ENCODE peak calls at places on chromosomes 2 and 18, in seven cellular contexts. P is body of pancreas, Q is left ventricle myocardium inferior, U is IMR-90, M is heart right ventricle, R is Peyer's patch, S is upper lobe of right lung. B is an unnamed sample.

GRCh38 chr2:129619471-129619870 is 360.0 kb upstream of the RAB6C start:
- DNase-seq in M (no peak), P (peak), S (no peak), Q (no peak), R (no peak), U (no peak), B (no peak)

GRCh38 chr18:3529597-3529996 is 79.6 kb downstream of the TGIF1 start:
- DNase-seq in S (no peak), R (no peak), M (no peak), P (no peak), Q (no peak), U (no peak), B (no peak)

GRCh38 chr2:59885536-59885935 is 667.9 kb downstream of the BCL11A start:
- DNase-seq in P (peak), S (no peak), R (no peak), U (no peak), M (peak), Q (no peak), B (no peak)

GRCh38 chr2:44441200-44441599 is 79.5 kb downstream of the CAMKMT start:
- DNase-seq in Q (no peak), R (no peak), U (peak), M (no peak), S (no peak), P (no peak), B (no peak)

GRCh38 chr18:10842821-10843220 is 306.5 kb downstream of the PIEZO2 start:
- DNase-seq in R (no peak), U (no peak), P (no peak), Q (no peak), M (no peak), S (no peak), B (no peak)

GRCh38 chr2:126963390-126963789 is 64.7 kb downstream of the TEX51 start:
- DNase-seq in P (no peak), S (no peak), R (no peak), U (no peak), Q (no peak), M (no peak), B (no peak)

GRCh38 chr2:159902722-159903121 is 104.7 kb upstream of the CD302 start:
- DNase-seq in U (no peak), P (no peak), Q (no peak), R (no peak), S (no peak), M (no peak), B (no peak)

GRCh38 chr2:163046615-163047014 is 208.0 kb upstream of the KCNH7 start:
- DNase-seq in M (no peak), Q (no peak), R (no peak), S (no peak), U (no peak), P (no peak), B (no peak)

GRCh38 chr2:10447300-10448207 is 573 bp downstream of the ODC1 start:
- DNase-seq in Q (no peak), S (peak), M (no peak), R (peak), U (peak), P (peak), B (no peak)

GRCh38 chr2:212911011-212911410 is 240.4 kb downstream of the IKZF2 start:
- DNase-seq in R (no peak), P (no peak), M (no peak), Q (no peak), S (no peak), U (no peak), B (no peak)

GRCh38 chr2:240890691-240891090 is 5.3 kb downstream of the MAB21L4 start:
- DNase-seq in U (no peak), M (no peak), R (no peak), S (no peak), P (no peak), Q (no peak), B (no peak)

GRCh38 chr2:241592126-241592845 is 33.7 kb downstream of the BOK start:
- DNase-seq in S (no peak), M (no peak), P (no peak), U (no peak), Q (no peak), R (no peak), B (no peak)

GRCh38 chr2:224151161-224151560 is 112.1 kb upstream of the SERPINE2 start:
- DNase-seq in P (no peak), M (no peak), Q (no peak), U (peak), R (no peak), S (no peak), B (no peak)

GRCh38 chr2:199136681-199137080 is 321.1 kb downstream of the SATB2 start:
- DNase-seq in M (no peak), S (no peak), U (peak), Q (no peak), P (no peak), R (no peak), B (no peak)

GRCh38 chr2:45845566-45845965 is 194.1 kb downstream of the PRKCE start:
- DNase-seq in R (no peak), Q (no peak), M (no peak), S (no peak), P (no peak), U (no peak), B (no peak)

GRCh38 chr2:59390581-59390980 is 1149.5 kb upstream of the FANCL start:
- DNase-seq in S (no peak), M (no peak), R (no peak), Q (no peak), U (no peak), P (no peak), B (no peak)

GRCh38 chr2:43387092-43388062 is 161.0 kb upstream of the ZFP36L2 start:
- DNase-seq in S (no peak), P (no peak), M (no peak), Q (no peak), R (no peak), U (peak), B (no peak)

GRCh38 chr18:70333316-70333715 is 44.5 kb downstream of the SOCS6 start:
- DNase-seq in S (no peak), Q (no peak), U (no peak), M (no peak), R (no peak), P (no peak), B (no peak)

GRCh38 chr18:46723856-46724415 is 32.9 kb downstream of the ST8SIA5 start:
- DNase-seq in Q (no peak), M (no peak), R (no peak), U (no peak), S (no peak), P (no peak), B (no peak)

GRCh38 chr18:12507007-12507406 is 99.3 kb downstream of the PRELID3A start:
- DNase-seq in P (no peak), U (no peak), S (no peak), R (no peak), Q (no peak), M (no peak), B (no peak)

GRCh38 chr2:33106115-33106514 is 159.4 kb downstream of the LTBP1 start:
- DNase-seq in M (no peak), P (no peak), R (no peak), Q (no peak), S (no peak), U (no peak), B (no peak)

GRCh38 chr2:198587726-198588125 is 783.3 kb downstream of the PLCL1 start:
- DNase-seq in S (no peak), M (no peak), Q (no peak), U (no peak), P (no peak), R (no peak), B (no peak)

GRCh38 chr2:143830476-143830875 is 689.4 kb downstream of the ZEB2 start:
- DNase-seq in S (no peak), Q (no peak), P (no peak), U (peak), R (no peak), M (no peak), B (no peak)

GRCh38 chr2:28028025-28028424 is 137.5 kb downstream of the BABAM2 start:
- DNase-seq in U (no peak), Q (no peak), S (no peak), R (no peak), M (no peak), P (no peak), B (no peak)

GRCh38 chr2:207112397-207112796 is 53.4 kb downstream of the KLF7 start:
- DNase-seq in S (no peak), M (no peak), R (no peak), Q (no peak), P (no peak), U (no peak), B (no peak)

GRCh38 chr2:8985561-8986326 is 17.7 kb downstream of the MBOAT2 start:
- DNase-seq in S (no peak), R (no peak), U (peak), Q (no peak), M (no peak), P (no peak), B (no peak)

GRCh38 chr2:8984152-8984551 is 19.3 kb downstream of the MBOAT2 start:
- DNase-seq in U (no peak), Q (no peak), R (no peak), M (no peak), S (no peak), P (no peak), B (no peak)

GRCh38 chr2:8984855-8985254 is 18.6 kb downstream of the MBOAT2 start:
- DNase-seq in Q (no peak), P (no peak), R (no peak), M (no peak), S (no peak), U (no peak), B (no peak)

GRCh38 chr2:8986327-8986976 is 17.0 kb downstream of the MBOAT2 start:
- DNase-seq in Q (no peak), S (no peak), U (no peak), R (no peak), M (no peak), P (no peak), B (no peak)

GRCh38 chr2:8983571-8983970 is 19.9 kb downstream of the MBOAT2 start:
- DNase-seq in M (no peak), R (no peak), Q (no peak), U (no peak), S (no peak), P (no peak), B (no peak)
- H3K27ac ChIP-seq in M (no peak), R (no peak), Q (no peak), U (peak), S (no peak), P (no peak), B (no peak)

DNA sequence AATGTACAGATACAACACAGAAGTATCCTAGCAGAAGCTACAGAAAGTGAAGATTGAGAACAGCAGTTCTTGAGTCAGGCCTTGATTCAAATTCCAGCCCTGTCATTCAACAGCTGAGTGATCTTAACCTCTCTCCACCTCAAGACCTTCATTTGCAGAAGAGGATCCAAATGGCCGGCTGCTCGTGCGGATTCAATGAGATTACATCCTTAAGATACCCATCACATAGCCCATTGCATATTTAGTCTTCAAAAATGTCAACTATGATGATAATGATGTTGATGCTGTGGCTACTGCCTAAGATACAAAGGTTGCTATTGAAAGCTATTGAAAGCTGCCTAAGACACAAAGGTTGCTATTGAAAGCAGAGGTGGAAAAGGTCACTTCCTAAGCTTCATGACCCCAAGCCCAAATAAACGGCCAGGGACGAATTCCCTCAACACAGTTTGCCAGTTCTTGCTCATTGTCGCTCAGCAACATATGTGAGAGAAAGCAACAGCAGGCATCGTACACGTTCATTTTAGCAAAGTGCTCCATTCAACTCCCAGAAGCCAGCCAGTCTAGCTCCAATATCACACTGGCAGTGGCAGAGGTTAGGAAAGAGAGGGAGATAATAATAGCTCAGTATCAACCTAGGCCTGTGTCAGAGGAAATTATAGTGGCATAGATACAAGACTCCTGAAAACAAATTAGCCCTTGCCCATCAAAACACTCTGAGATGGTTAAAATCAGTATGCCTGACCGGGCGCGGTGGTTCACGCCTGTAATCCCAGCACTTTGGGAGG is 36.1 kb downstream of the MRPL35 start:
- DNase-seq in U (no peak), R (no peak), P (no peak), M (no peak), S (no peak), Q (no peak), B (no peak)
- H3K27ac ChIP-seq in U (no peak), R (no peak), P (no peak), M (peak), S (no peak), Q (peak), B (no peak)

DNA sequence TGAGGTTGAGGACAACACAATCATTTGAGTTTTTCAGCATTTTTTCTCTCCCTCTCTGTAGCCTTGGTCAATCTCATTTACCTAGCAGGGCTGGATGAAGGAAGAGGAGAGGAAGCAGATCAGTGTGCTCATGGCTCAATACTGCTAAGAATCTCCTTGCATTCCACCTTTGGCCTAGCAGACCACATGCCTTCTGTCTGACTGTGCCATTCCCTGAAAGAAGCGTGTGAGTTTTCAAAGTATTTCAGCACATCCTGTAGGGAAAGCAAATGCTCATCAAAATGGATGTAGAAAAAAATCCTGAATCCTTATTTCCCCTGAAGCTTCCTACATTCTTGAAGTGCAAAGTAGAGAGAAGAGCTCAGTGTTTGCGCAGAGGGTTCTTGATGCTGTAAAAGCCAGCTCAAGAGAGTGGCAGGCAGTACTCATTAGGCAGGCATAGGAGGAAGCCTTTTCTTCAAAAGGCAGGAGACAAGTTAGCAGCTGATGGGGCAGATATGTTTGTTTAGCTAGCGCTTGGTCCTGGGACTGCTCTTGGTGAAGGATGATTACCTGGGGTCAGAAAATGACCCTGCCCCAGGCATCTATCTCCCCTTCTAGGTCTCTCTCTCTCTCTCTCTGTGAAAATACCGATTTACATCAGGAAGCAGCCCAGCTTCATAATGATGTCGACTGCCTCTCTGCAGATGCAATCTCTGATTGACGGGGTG is 14.4 kb upstream of the PIK3C3 start:
- DNase-seq in M (no peak), R (no peak), P (no peak), U (peak), S (no peak), Q (no peak), B (no peak)
- H3K27ac ChIP-seq in M (no peak), R (no peak), P (no peak), U (peak), S (no peak), Q (no peak), B (no peak)

DNA sequence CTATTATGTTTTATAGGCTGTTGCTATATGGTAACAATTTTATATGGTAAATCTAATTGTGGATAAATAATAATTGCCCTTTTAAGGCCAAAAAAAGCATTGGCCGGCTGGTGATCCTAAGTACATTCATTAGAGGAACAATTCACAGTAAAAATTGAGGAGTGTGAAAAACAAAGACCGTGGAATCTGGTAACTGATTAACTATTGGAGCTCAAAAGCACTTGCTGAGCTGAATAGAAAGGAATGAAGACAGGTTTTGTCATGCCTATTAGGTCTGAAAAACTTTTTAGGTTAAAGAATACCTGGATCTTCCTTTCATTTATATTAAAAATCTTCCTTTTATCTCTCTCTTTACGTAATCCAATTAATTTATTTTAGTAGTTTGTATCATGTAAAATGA is 18.5 kb upstream of the RBBP8 start:
- DNase-seq in U (no peak), R (no peak), P (no peak), Q (no peak), M (no peak), S (no peak), B (no peak)
- H3K27ac ChIP-seq in U (no peak), R (no peak), P (peak), Q (no peak), M (no peak), S (peak), B (no peak)

GRCh38 chr2:62803961-62804360 is 98.4 kb downstream of the EHBP1 start:
- DNase-seq in P (no peak), Q (no peak), S (no peak), U (no peak), R (no peak), M (no peak), B (no peak)
- H3K27ac ChIP-seq in P (no peak), Q (no peak), S (no peak), U (no peak), R (no peak), M (no peak), B (no peak)

DNA sequence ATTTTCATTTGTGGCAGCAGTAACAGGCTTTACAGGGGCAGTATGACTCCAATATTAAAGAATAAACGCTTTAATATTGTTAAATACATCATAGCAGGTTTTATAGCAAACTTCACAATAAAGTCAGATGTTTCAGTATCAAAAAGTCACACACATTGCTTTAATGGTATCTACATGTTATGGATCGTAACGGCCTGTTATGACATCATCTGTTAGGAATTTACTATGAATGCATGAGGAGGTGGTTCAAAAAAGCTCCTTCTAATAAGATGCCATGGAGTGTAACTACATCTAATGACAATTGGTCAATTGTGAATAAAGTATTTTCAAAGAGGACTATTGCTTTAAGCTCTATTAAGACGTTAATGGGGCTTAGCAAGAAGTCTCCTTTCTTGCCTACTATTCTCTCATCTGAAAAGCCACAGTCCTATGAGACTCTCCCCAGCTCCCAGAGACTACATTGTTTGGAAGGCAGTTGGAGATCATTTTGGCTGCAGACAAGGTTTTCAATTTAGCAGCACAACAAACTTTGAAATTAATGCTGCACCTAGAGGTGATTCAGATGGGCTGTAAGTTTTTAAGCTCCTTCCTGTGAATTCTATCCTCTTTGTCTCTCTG is 300.7 kb upstream of the MEIS1 start:
- DNase-seq in U (no peak), P (no peak), M (no peak), Q (no peak), R (no peak), S (no peak), B (no peak)
- H3K27ac ChIP-seq in U (no peak), P (no peak), M (no peak), Q (no peak), R (no peak), S (no peak), B (no peak)

DNA sequence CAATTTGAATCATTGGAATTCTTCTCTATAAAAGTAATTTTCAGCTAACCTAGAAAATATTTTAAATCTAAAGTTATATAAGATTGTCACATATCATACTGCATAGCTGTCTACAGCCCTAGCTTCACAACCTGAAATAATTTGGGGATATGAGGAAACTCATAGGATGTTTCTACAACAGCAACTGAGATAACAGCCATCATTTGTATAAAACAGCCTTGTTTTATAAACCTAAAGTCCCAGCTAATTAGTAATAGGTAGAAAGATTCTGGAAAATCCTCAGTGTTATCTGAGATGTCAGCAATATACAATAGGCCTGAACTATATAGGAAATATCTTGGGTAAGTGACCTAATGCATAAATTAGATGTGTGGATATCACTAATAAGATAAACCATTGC is 47.6 kb upstream of the TSPYL6 start:
- DNase-seq in P (no peak), S (no peak), M (no peak), Q (no peak), U (no peak), R (no peak), B (no peak)
- H3K27ac ChIP-seq in P (no peak), S (no peak), M (no peak), Q (no peak), U (no peak), R (no peak), B (no peak)

B was measured in uterus.